ENCODE peak calls at places on chromosomes 5 and 9, in five cellular contexts. M is HCT116, Z is GM12878, K is SK-N-SH, Y is K562. X is an unnamed sample.
A peak's percentile ranks its signal among the peaks of the same experiment; 100 is the strongest.

GRCh38 chr9:121450241-121450640 is 49.4 kb downstream of the GGTA1 start:
- DNase-seq in Z (no peak), K (no peak), M (no peak), Y (no peak), X (no peak)

GRCh38 chr9:35905912-35906679 is at the start of gene HRCT1:
- DNase-seq in Z (no peak), K (no peak), M (peak; percentile 74), Y (no peak), X (peak; percentile 47)

GRCh38 chr5:154191467-154192261 is 1.1 kb downstream of the GALNT10 start:
- DNase-seq in K (no peak), M (no peak), Z (no peak), Y (no peak), X (peak; percentile 34)

GRCh38 chr5:62509823-62510222 is 68.8 kb upstream of the LRRC70 start:
- DNase-seq in Y (no peak), K (no peak), Z (no peak), M (no peak), X (no peak)

GRCh38 chr9:80231847-80232246 is 660.1 kb downstream of the TLE4 start:
- DNase-seq in M (no peak), Y (no peak), K (no peak), Z (no peak), X (no peak)

GRCh38 chr5:137128012-137128411 is 371.1 kb downstream of the SPOCK1 start:
- DNase-seq in Z (no peak), M (no peak), K (no peak), Y (no peak), X (no peak)

GRCh38 chr5:12614608-12615007 is 710.4 kb upstream of the CTNND2 start:
- DNase-seq in Y (peak; percentile 55), Z (no peak), K (no peak), M (no peak), X (no peak)

GRCh38 chr5:112183103-112183634 is 235.9 kb downstream of the EPB41L4A start:
- DNase-seq in Z (no peak), M (peak; percentile 54), K (no peak), Y (no peak), X (no peak)

GRCh38 chr5:36658016-36658415 is 51.6 kb downstream of the SLC1A3 start:
- DNase-seq in M (no peak), K (no peak), Y (no peak), Z (no peak), X (no peak)

GRCh38 chr5:76175051-76175666 is 92.0 kb downstream of the SV2C start:
- DNase-seq in Y (peak; percentile 78), M (peak; percentile 46), Z (peak; percentile 32), K (peak; percentile 80), X (peak; percentile 76)

GRCh38 chr9:105694320-105694847 is at the start of gene TMEM38B:
- DNase-seq in K (peak; percentile 97), M (peak; percentile 48), Z (no peak), Y (peak; percentile 88), X (peak; percentile 86)

GRCh38 chr5:54243483-54244080 is 66.8 kb downstream of the ARL15 start:
- DNase-seq in Y (peak; percentile 54), K (peak; percentile 49), Z (no peak), M (peak; percentile 27), X (no peak)

GRCh38 chr5:163366757-163367156 is 70.6 kb upstream of the CCNG1 start:
- DNase-seq in Y (peak; percentile 24), Z (no peak), K (no peak), M (no peak), X (no peak)

GRCh38 chr9:127184641-127185040 is 62.2 kb upstream of the ANGPTL2 start:
- DNase-seq in Z (no peak), Y (no peak), M (no peak), K (no peak), X (no peak)

GRCh38 chr5:72412283-72413055 is 92.3 kb downstream of the PTCD2 start:
- DNase-seq in Z (no peak), Y (no peak), K (no peak), M (no peak), X (peak; percentile 48)

GRCh38 chr5:160421625-160422258 is at the start of gene PTTG1:
- DNase-seq in Z (peak; percentile 80), Y (peak; percentile 99), M (peak; percentile 93), K (peak; percentile 90), X (peak; percentile 89)

GRCh38 chr5:172162348-172162747 is 25.7 kb downstream of the STK10 start:
- DNase-seq in Z (no peak), M (no peak), Y (no peak), K (no peak), X (no peak)

GRCh38 chr9:90921104-90921503 is 119.5 kb downstream of the SYK start:
- DNase-seq in M (no peak), Z (no peak), Y (no peak), K (peak; percentile 48), X (no peak)

GRCh38 chr5:66558562-66558961 is 37.6 kb upstream of the MAST4 start:
- DNase-seq in Z (peak; percentile 21), K (no peak), Y (no peak), M (no peak), X (no peak)

GRCh38 chr9:15146121-15146820 is 160.7 kb downstream of the TTC39B start:
- DNase-seq in K (no peak), M (no peak), Y (no peak), Z (no peak), X (no peak)

GRCh38 chr5:159135896-159136531 is 36.3 kb upstream of the EBF1 start:
- DNase-seq in M (no peak), K (no peak), Z (no peak), Y (no peak), X (no peak)

GRCh38 chr9:2502210-2502609 is 119.4 kb upstream of the VLDLR start:
- DNase-seq in Z (no peak), Y (no peak), M (no peak), K (no peak), X (no peak)

GRCh38 chr9:113649054-113649453 is 185.5 kb downstream of the RGS3 start:
- DNase-seq in M (no peak), K (peak; percentile 90), Z (no peak), Y (no peak), X (no peak)

GRCh38 chr5:17235736-17236330 is 18.4 kb downstream of the BASP1 start:
- DNase-seq in M (no peak), K (no peak), Z (no peak), Y (no peak), X (no peak)

GRCh38 chr5:89277791-89278190 is 394.8 kb upstream of the MEF2C start:
- DNase-seq in Y (no peak), M (no peak), Z (no peak), K (no peak), X (no peak)

GRCh38 chr9:129235041-129235930 is 57.2 kb upstream of the IER5L start:
- DNase-seq in Y (no peak), M (no peak), Z (no peak), K (no peak), X (no peak)

GRCh38 chr5:139063664-139064054 is 134.5 kb downstream of the SIL1 start:
- DNase-seq in Z (no peak), K (no peak), Y (no peak), M (no peak), X (no peak)

GRCh38 chr5:157612581-157612980 is 37.0 kb upstream of the ADAM19 start:
- DNase-seq in M (no peak), Z (no peak), Y (no peak), K (no peak), X (no peak)

GRCh38 chr5:143749581-143750204 is 62.3 kb upstream of the HMHB1 start:
- DNase-seq in K (no peak), Z (no peak), Y (no peak), M (no peak), X (no peak)

GRCh38 chr5:43065384-43066230 is 25.5 kb upstream of the ANXA2R start:
- DNase-seq in Y (peak; percentile 76), Z (no peak), K (no peak), M (no peak), X (peak; percentile 71)

GRCh38 chr5:74067748-74068541 is 441.9 kb downstream of the ARHGEF28 start:
- DNase-seq in Y (no peak), M (peak; percentile 8), Z (no peak), K (no peak), X (peak; percentile 22)

DNA sequence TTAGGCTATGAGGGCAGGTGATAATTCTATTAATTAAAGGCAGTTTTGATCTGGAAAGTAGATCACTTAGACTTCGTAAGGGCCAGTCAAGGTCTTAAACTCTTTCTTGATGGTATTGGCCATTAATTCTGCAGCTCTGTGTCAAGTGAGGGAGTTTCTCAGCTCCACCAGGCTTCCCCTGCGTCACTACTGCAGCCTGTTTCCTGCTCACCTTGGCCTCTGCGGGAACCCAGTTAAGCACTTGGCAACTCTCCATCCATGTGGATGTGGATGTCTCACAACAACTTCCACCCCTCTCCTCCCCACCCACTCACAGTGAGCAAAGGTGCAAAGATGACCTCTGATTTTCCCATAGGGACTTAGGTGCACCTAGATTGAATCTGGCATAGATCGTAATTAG is 191.6 kb downstream of the PLK2 start:
- DNase-seq in Y (no peak), Z (no peak), M (no peak), K (no peak), X (no peak)
- TF ChIP-seq JUND in Y (no peak), Z (no peak), M (no peak), K (no peak), X (no peak)

GRCh38 chr5:10229306-10230048 is 20.2 kb downstream of the ATPSCKMT start:
- DNase-seq in Y (peak; percentile 18), Z (no peak), K (no peak), M (no peak), X (no peak)
- TF ChIP-seq JUND in Y (no peak), Z (no peak), K (no peak), M (no peak), X (no peak)

GRCh38 chr9:123395276-123396006 is 39.4 kb downstream of the CRB2 start:
- DNase-seq in Y (no peak), Z (no peak), K (peak; percentile 74), M (no peak), X (no peak)
- TF ChIP-seq JUND in Y (no peak), Z (no peak), K (no peak), M (no peak), X (no peak)

GRCh38 chr9:91948061-91948422 is 2.0 kb downstream of the ROR2 start:
- DNase-seq in K (peak; percentile 44), Z (no peak), M (no peak), Y (peak; percentile 77), X (no peak)

GRCh38 chr9:91948423-91949292 is 1.4 kb downstream of the ROR2 start:
- DNase-seq in Y (peak; percentile 91), Z (no peak), K (peak; percentile 79), M (peak; percentile 65), X (peak; percentile 85)

GRCh38 chr9:91949293-91949945 is 609 bp downstream of the ROR2 start:
- DNase-seq in K (peak; percentile 74), Z (no peak), M (no peak), Y (no peak), X (peak; percentile 45)

GRCh38 chr9:91951944-91952520 is 2.0 kb upstream of the ROR2 start:
- DNase-seq in M (no peak), Y (no peak), Z (no peak), K (no peak), X (no peak)

DNA sequence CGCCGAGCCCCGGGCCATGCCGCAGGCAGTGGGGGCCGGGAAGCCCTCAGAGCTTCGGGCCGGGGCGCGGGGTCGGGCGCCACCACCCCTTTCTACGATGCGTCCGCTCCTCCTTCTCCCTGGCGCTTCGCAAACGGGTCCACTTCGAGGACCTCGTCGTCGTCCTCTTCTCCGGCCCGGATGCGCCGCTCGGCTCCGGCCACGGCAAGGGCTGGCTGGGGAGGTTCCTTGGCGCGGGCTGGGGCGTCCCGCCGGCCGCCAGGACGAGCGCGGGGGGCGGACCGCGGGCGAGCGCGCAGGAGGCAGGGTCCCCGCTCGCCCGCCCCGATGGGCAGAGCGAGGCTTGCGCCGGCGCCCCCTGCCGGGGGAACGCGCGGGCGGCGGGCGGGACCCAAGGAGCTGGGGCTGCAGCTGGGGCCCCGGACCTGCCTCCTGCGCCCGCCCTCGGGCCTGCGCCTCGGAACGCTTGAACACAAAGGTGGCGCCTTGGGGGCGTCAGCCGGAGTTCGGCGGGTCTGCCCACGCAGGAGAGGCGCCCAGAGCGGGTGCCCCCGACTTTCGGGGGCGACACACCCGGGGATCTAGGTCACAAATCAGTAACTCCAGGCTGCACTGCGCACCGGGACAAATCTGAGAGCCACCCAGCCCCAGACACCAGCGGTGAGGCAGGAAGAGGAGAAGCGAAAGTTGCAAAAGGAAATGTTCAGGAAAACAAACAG is at the start of gene ROR2:
- DNase-seq in M (peak; percentile 37), K (peak; percentile 96), Y (peak; percentile 89), Z (no peak), X (peak; percentile 65)
- TF ChIP-seq JUND in M (no peak), K (no peak), Y (no peak), Z (no peak), X (no peak)

X was measured in T47D.